ENCODE peak calls at places on chromosome 2, in four cellular contexts. One of them, this sample, is unnamed.

GRCh38 chr2:229852565-229852964 is 69.2 kb downstream of the TRIP12 start:
- DNase-seq in neural progenitor cell: no peak
- DNase-seq in endothelial cell of umbilical vein: peak; percentile 97
- DNase-seq in activated T-cell treated with anti-CD3 and anti-CD28 coated beads for 1 hour: peak; percentile 39
- DNase-seq in this sample: no peak

GRCh38 chr2:172397136-172397825 is 30.1 kb upstream of the ITGA6 start:
- DNase-seq in activated T-cell treated with anti-CD3 and anti-CD28 coated beads for 1 hour: no peak
- DNase-seq in endothelial cell of umbilical vein: no peak
- DNase-seq in neural progenitor cell: no peak
- DNase-seq in this sample: no peak

GRCh38 chr2:172273910-172274571 is 153.3 kb upstream of the ITGA6 start:
- DNase-seq in endothelial cell of umbilical vein: no peak
- DNase-seq in activated T-cell treated with anti-CD3 and anti-CD28 coated beads for 1 hour: no peak
- DNase-seq in neural progenitor cell: no peak
- DNase-seq in this sample: no peak

GRCh38 chr2:219476605-219477578 is 21.8 kb upstream of the GMPPA start:
- DNase-seq in activated T-cell treated with anti-CD3 and anti-CD28 coated beads for 1 hour: no peak
- DNase-seq in neural progenitor cell: peak; percentile 85
- DNase-seq in endothelial cell of umbilical vein: no peak
- DNase-seq in this sample: no peak

GRCh38 chr2:230347659-230348305 is 20.8 kb downstream of the SP140L start:
- DNase-seq in activated T-cell treated with anti-CD3 and anti-CD28 coated beads for 1 hour: no peak
- DNase-seq in neural progenitor cell: no peak
- DNase-seq in endothelial cell of umbilical vein: peak; percentile 6
- DNase-seq in this sample: no peak

GRCh38 chr2:25197336-25198208 is 29.2 kb upstream of the POMC start:
- DNase-seq in activated T-cell treated with anti-CD3 and anti-CD28 coated beads for 1 hour: no peak
- DNase-seq in neural progenitor cell: no peak
- DNase-seq in endothelial cell of umbilical vein: no peak
- DNase-seq in this sample: no peak

GRCh38 chr2:180690611-180691010 is 289.8 kb upstream of the UBE2E3 start:
- DNase-seq in neural progenitor cell: no peak
- DNase-seq in activated T-cell treated with anti-CD3 and anti-CD28 coated beads for 1 hour: no peak
- DNase-seq in endothelial cell of umbilical vein: no peak
- DNase-seq in this sample: no peak

GRCh38 chr2:120472891-120473309 is 127.0 kb downstream of the INHBB start:
- DNase-seq in neural progenitor cell: no peak
- DNase-seq in endothelial cell of umbilical vein: no peak
- DNase-seq in activated T-cell treated with anti-CD3 and anti-CD28 coated beads for 1 hour: no peak
- DNase-seq in this sample: no peak

GRCh38 chr2:149568138-149568537 is 19.4 kb downstream of the MMADHC start:
- DNase-seq in endothelial cell of umbilical vein: no peak
- DNase-seq in neural progenitor cell: no peak
- DNase-seq in activated T-cell treated with anti-CD3 and anti-CD28 coated beads for 1 hour: no peak
- DNase-seq in this sample: no peak

GRCh38 chr2:101432411-101433181 is 42.3 kb downstream of the RFX8 start:
- DNase-seq in neural progenitor cell: no peak
- DNase-seq in endothelial cell of umbilical vein: no peak
- DNase-seq in activated T-cell treated with anti-CD3 and anti-CD28 coated beads for 1 hour: no peak
- DNase-seq in this sample: no peak

GRCh38 chr2:10428936-10429335 is 19.2 kb downstream of the ODC1 start:
- DNase-seq in endothelial cell of umbilical vein: no peak
- DNase-seq in activated T-cell treated with anti-CD3 and anti-CD28 coated beads for 1 hour: no peak
- DNase-seq in neural progenitor cell: no peak
- DNase-seq in this sample: no peak

This sample was measured in occipital lobe.